ENCODE peak calls at places on chromosomes 3 and 15, in five cellular contexts. One of them, this sample, is unnamed.

GRCh38 chr3:134486577-134487041 is 752 bp downstream of the CEP63 start:
- DNase-seq in WTC11: no peak
- DNase-seq in activated gamma-delta T cell treated with Interleukin-2 at 50 U/mL for 16 hours: no peak
- DNase-seq in ELR: peak
- DNase-seq in GM20000: peak
- DNase-seq in this sample: peak

GRCh38 chr15:24899367-24899766 is 55.4 kb upstream of the SNRPN start:
- DNase-seq in ELR: no peak
- DNase-seq in activated gamma-delta T cell treated with Interleukin-2 at 50 U/mL for 16 hours: no peak
- DNase-seq in WTC11: no peak
- DNase-seq in GM20000: no peak
- DNase-seq in this sample: no peak

GRCh38 chr3:128647307-128647706 is 3.3 kb downstream of the RPN1 start:
- DNase-seq in ELR: no peak
- DNase-seq in GM20000: no peak
- DNase-seq in activated gamma-delta T cell treated with Interleukin-2 at 50 U/mL for 16 hours: no peak
- DNase-seq in WTC11: no peak
- DNase-seq in this sample: no peak

GRCh38 chr15:81069356-81069755 is 64.7 kb upstream of the CFAP161 start:
- DNase-seq in GM20000: no peak
- DNase-seq in activated gamma-delta T cell treated with Interleukin-2 at 50 U/mL for 16 hours: no peak
- DNase-seq in WTC11: no peak
- DNase-seq in ELR: no peak
- DNase-seq in this sample: no peak

GRCh38 chr3:149018247-149018646 is 26.9 kb downstream of the GYG1 start:
- DNase-seq in WTC11: no peak
- DNase-seq in GM20000: no peak
- DNase-seq in ELR: peak
- DNase-seq in activated gamma-delta T cell treated with Interleukin-2 at 50 U/mL for 16 hours: no peak
- DNase-seq in this sample: peak

GRCh38 chr3:143064777-143065176 is 54.8 kb upstream of the CHST2 start:
- DNase-seq in activated gamma-delta T cell treated with Interleukin-2 at 50 U/mL for 16 hours: no peak
- DNase-seq in WTC11: no peak
- DNase-seq in GM20000: no peak
- DNase-seq in ELR: no peak
- DNase-seq in this sample: no peak

GRCh38 chr3:139130390-139131140 is 85.9 kb upstream of the PRR23C start:
- DNase-seq in ELR: no peak
- DNase-seq in activated gamma-delta T cell treated with Interleukin-2 at 50 U/mL for 16 hours: no peak
- DNase-seq in GM20000: no peak
- DNase-seq in WTC11: no peak
- DNase-seq in this sample: no peak

GRCh38 chr15:69722924-69723323 is 270.3 kb downstream of the RPLP1 start:
- DNase-seq in WTC11: no peak
- DNase-seq in GM20000: no peak
- DNase-seq in ELR: no peak
- DNase-seq in activated gamma-delta T cell treated with Interleukin-2 at 50 U/mL for 16 hours: no peak
- DNase-seq in this sample: no peak

GRCh38 chr15:60116456-60117089 is 112.5 kb downstream of the FOXB1 start:
- DNase-seq in GM20000: no peak
- DNase-seq in ELR: no peak
- DNase-seq in activated gamma-delta T cell treated with Interleukin-2 at 50 U/mL for 16 hours: no peak
- DNase-seq in WTC11: no peak
- DNase-seq in this sample: no peak

GRCh38 chr3:101635954-101636798 is 40.8 kb downstream of the ZBTB11 start:
- DNase-seq in ELR: peak
- DNase-seq in WTC11: peak
- DNase-seq in GM20000: peak
- DNase-seq in activated gamma-delta T cell treated with Interleukin-2 at 50 U/mL for 16 hours: peak
- DNase-seq in this sample: no peak

GRCh38 chr3:185063431-185063830 is 89.4 kb downstream of the C3orf70 start:
- DNase-seq in activated gamma-delta T cell treated with Interleukin-2 at 50 U/mL for 16 hours: no peak
- DNase-seq in GM20000: no peak
- DNase-seq in WTC11: no peak
- DNase-seq in ELR: no peak
- DNase-seq in this sample: no peak

GRCh38 chr3:62833538-62833937 is 41.7 kb downstream of the CADPS start:
- DNase-seq in activated gamma-delta T cell treated with Interleukin-2 at 50 U/mL for 16 hours: no peak
- DNase-seq in WTC11: no peak
- DNase-seq in GM20000: no peak
- DNase-seq in ELR: peak
- DNase-seq in this sample: no peak

GRCh38 chr15:80615783-80616391 is 79.2 kb upstream of the ABHD17C start:
- DNase-seq in WTC11: no peak
- DNase-seq in activated gamma-delta T cell treated with Interleukin-2 at 50 U/mL for 16 hours: no peak
- DNase-seq in GM20000: no peak
- DNase-seq in ELR: no peak
- DNase-seq in this sample: peak

GRCh38 chr3:151838574-151839312 is 24.8 kb downstream of the AADAC start:
- DNase-seq in GM20000: peak
- DNase-seq in activated gamma-delta T cell treated with Interleukin-2 at 50 U/mL for 16 hours: peak
- DNase-seq in WTC11: peak
- DNase-seq in ELR: peak
- DNase-seq in this sample: peak

GRCh38 chr15:31371520-31372240 is 45.0 kb downstream of the KLF13 start:
- DNase-seq in GM20000: peak
- DNase-seq in ELR: no peak
- DNase-seq in WTC11: no peak
- DNase-seq in activated gamma-delta T cell treated with Interleukin-2 at 50 U/mL for 16 hours: no peak
- DNase-seq in this sample: no peak